ENCODE peak calls at places on chromosomes 2 and 18, in four cellular contexts. N is foreskin keratinocyte, E is right lobe of liver, D is uterus. Q is an unnamed sample.

GRCh38 chr2:161223139-161223732 is 63.0 kb downstream of the TANK start:
- DNase-seq in N (no peak), E (no peak), D (no peak), Q (peak; percentile 14)

GRCh38 chr2:117770696-117771095 is 43.8 kb upstream of the DDX18 start:
- DNase-seq in N (no peak), E (no peak), D (no peak), Q (no peak)

GRCh38 chr2:117940436-117940835 is 73.4 kb downstream of the CCDC93 start:
- DNase-seq in N (no peak), E (no peak), D (no peak), Q (no peak)

GRCh38 chr2:5691659-5692529 is at the start of gene SOX11:
- DNase-seq in N (no peak), E (no peak), D (no peak), Q (no peak)

GRCh38 chr18:55069497-55069896 is 110.2 kb upstream of the CCDC68 start:
- DNase-seq in N (no peak), E (no peak), D (no peak), Q (no peak)

GRCh38 chr2:27408601-27409320 is 630 bp downstream of the PPM1G start:
- DNase-seq in N (no peak), E (no peak), D (no peak), Q (peak; percentile 35)

GRCh38 chr2:85436836-85437487 is 18.4 kb downstream of the SH2D6 start:
- DNase-seq in N (no peak), E (no peak), D (no peak), Q (no peak)

GRCh38 chr2:230868151-230868946 is 3.6 kb downstream of the ITM2C start:
- DNase-seq in N (no peak), E (peak; percentile 41), D (no peak), Q (no peak)

GRCh38 chr2:68799615-68800400 is 65.2 kb downstream of the ARHGAP25 start:
- DNase-seq in N (peak; percentile 93), E (no peak), D (no peak), Q (peak; percentile 70)

GRCh38 chr2:121080013-121080772 is 204.8 kb downstream of the TFCP2L1 start:
- DNase-seq in N (no peak), E (no peak), D (peak; percentile 67), Q (peak; percentile 59)

GRCh38 chr18:80037869-80038630 is 3.8 kb downstream of the RBFA start:
- DNase-seq in N (no peak), E (no peak), D (no peak), Q (no peak)

GRCh38 chr2:647003-647560 is 30.1 kb downstream of the TMEM18 start:
- DNase-seq in N (no peak), E (no peak), D (no peak), Q (no peak)

GRCh38 chr18:46406539-46406932 is 250.5 kb downstream of the LOXHD1 start:
- DNase-seq in N (no peak), E (no peak), D (no peak), Q (no peak)

GRCh38 chr2:144014108-144014507 is 505.8 kb downstream of the ZEB2 start:
- DNase-seq in N (no peak), E (no peak), D (no peak), Q (no peak)

GRCh38 chr2:45137941-45138695 is 128.9 kb upstream of the SIX2 start:
- DNase-seq in N (no peak), E (no peak), D (no peak), Q (no peak)

GRCh38 chr2:108535380-108535677 is 1.1 kb downstream of the LIMS1 start:
- DNase-seq in N (no peak), E (no peak), D (no peak), Q (no peak)

GRCh38 chr2:237280235-237280634 is 133.7 kb downstream of the COL6A3 start:
- DNase-seq in N (no peak), E (no peak), D (no peak), Q (peak; percentile 33)

GRCh38 chr2:50491541-50492114 is 540.3 kb downstream of the NRXN1 start:
- DNase-seq in N (no peak), E (no peak), D (no peak), Q (peak; percentile 29)

GRCh38 chr2:179460530-179460929 is 195.9 kb upstream of the SESTD1 start:
- DNase-seq in N (peak; percentile 80), E (no peak), D (no peak), Q (peak; percentile 78)

GRCh38 chr18:22572321-22572720 is 154.6 kb upstream of the CTAGE1 start:
- DNase-seq in N (no peak), E (no peak), D (no peak), Q (no peak)

GRCh38 chr2:20093263-20094141 is 42.1 kb upstream of the LAPTM4A start:
- DNase-seq in N (no peak), E (peak; percentile 82), D (peak; percentile 70), Q (peak; percentile 37)

GRCh38 chr2:1979101-1979500 is 234.8 kb upstream of the PXDN start:
- DNase-seq in N (no peak), E (no peak), D (no peak), Q (no peak)

DNA sequence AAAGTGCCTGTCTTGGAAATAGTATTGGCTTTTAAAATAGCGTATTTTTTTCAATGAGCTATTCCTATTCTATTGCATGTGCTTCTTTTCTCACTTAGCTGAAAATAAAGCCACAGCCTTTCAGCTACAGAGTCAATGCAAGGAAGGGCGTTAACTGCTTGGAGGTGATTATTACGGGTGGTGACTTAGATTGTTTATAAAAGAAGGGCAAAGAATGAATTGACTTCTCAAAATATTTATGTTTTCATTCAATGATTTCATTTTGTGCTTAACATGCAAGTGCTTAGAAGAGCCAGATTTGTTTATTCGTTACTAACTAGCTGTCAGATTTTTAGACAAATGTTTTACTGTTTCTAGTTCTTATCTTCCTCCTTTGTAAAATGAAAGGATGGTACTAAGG is 2.8 kb upstream of the CHN1 start:
- DNase-seq in N (no peak), E (no peak), D (no peak), Q (no peak)
- H3K27ac ChIP-seq in N (no peak overlapping the region), E (no peak overlapping the region), D (peak overlapping the region; percentile 48), Q (no peak overlapping the region)

GRCh38 chr18:53153281-53153680 is 813.3 kb downstream of the DCC start:
- DNase-seq in N (no peak), E (no peak), D (no peak), Q (no peak)
- TF ChIP-seq CTCF in N (peak; percentile 14), E (no peak), D (no peak), Q (no peak)

DNA sequence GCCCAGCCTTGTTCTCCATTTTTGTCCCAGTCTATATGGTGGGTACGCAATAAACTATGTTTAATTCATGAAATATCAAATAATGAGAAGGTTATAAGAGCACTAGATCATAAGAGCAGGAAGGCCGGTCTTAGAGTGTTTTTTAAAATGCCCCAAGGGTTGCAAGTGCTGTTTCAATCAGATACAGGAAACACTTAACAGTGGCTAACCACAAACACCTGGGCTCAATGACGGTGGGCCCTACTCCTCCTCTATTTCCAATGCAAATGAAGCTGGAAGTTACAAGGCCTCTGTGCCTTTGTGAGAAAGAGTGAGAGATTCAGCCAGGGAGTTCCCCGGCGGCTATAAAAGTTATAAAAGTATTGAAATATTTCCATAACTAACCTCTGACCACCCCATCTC is 18.9 kb upstream of the WDR33 start:
- DNase-seq in N (peak; percentile 86), E (no peak), D (no peak), Q (no peak)
- H3K27ac ChIP-seq in N (peak overlapping the region; percentile 81), E (no peak overlapping the region), D (no peak overlapping the region), Q (no peak overlapping the region)

GRCh38 chr2:137729305-137729704 is 235.0 kb upstream of the HNMT start:
- DNase-seq in N (no peak), E (no peak), D (no peak), Q (no peak)
- TF ChIP-seq CTCF in N (no peak), E (no peak), D (no peak), Q (no peak)

GRCh38 chr2:67479256-67479655 is 82.1 kb downstream of the ETAA1 start:
- DNase-seq in N (no peak), E (no peak), D (no peak), Q (no peak)
- H3K27ac ChIP-seq in N (no peak overlapping the region), E (no peak overlapping the region), D (no peak overlapping the region), Q (no peak overlapping the region)

GRCh38 chr18:52451252-52451651 is 111.3 kb downstream of the DCC start:
- DNase-seq in N (no peak), E (no peak), D (no peak), Q (no peak)
- TF ChIP-seq CTCF in N (no peak), E (no peak), D (no peak), Q (no peak)

GRCh38 chr18:75209129-75209951 is at the start of gene PTGR3:
- DNase-seq in N (peak; percentile 44), E (peak; percentile 91), D (peak; percentile 84), Q (peak; percentile 83)
- H3K27ac ChIP-seq in N (peak within 1 kb of the TSS; percentile 70), E (peak within 1 kb of the TSS; percentile 93), D (peak within 1 kb of the TSS; percentile 94), Q (peak within 1 kb of the TSS; percentile 100)